ENCODE peak calls at places on chromosomes 12 and 14, in five cellular contexts. I, D, O, C and W are unnamed samples.

GRCh38 chr12:95077341-95077740 is 3.9 kb upstream of the NR2C1 start:
- DNase-seq in D (no peak), I (no peak), O (no peak), C (no peak), W (no peak)

GRCh38 chr14:51895425-51895824 is 35.0 kb downstream of the GNG2 start:
- DNase-seq in O (no peak), D (no peak), I (no peak), C (no peak), W (no peak)

GRCh38 chr12:53939141-53940108 is 794 bp downstream of the HOXC13 start:
- DNase-seq in C (no peak), D (no peak), O (no peak), I (no peak), W (no peak)

GRCh38 chr14:88829188-88829587 is 4.7 kb downstream of the TTC8 start:
- DNase-seq in D (no peak), C (no peak), O (no peak), I (no peak), W (no peak)

GRCh38 chr12:30874455-30875313 is 51.9 kb upstream of the TSPAN11 start:
- DNase-seq in C (no peak), O (no peak), I (no peak), D (no peak), W (no peak)

GRCh38 chr12:112121780-112122565 is 3.4 kb upstream of the TRAFD1 start:
- DNase-seq in D (no peak), O (no peak), C (no peak), I (no peak), W (no peak)

GRCh38 chr14:36818212-36818611 is 156.6 kb downstream of the PAX9 start:
- DNase-seq in O (no peak), C (no peak), I (no peak), D (no peak), W (no peak)

GRCh38 chr12:39839072-39839471 is 219.5 kb upstream of the ABCD2 start:
- DNase-seq in D (no peak), C (no peak), O (no peak), I (no peak), W (no peak)

GRCh38 chr12:13135336-13136178 is 32.1 kb upstream of the GSG1 start:
- DNase-seq in D (no peak), O (no peak), C (no peak), I (no peak), W (no peak)

GRCh38 chr14:33404054-33404453 is 465.4 kb downstream of the NPAS3 start:
- DNase-seq in O (no peak), I (no peak), D (no peak), C (no peak), W (no peak)

GRCh38 chr14:24443053-24443683 is 592 bp upstream of the SDR39U1 start:
- DNase-seq in D (no peak), C (no peak), I (no peak), O (no peak), W (no peak)

GRCh38 chr14:75046899-75047298 is 4.4 kb downstream of the MLH3 start:
- DNase-seq in C (no peak), D (no peak), I (no peak), O (no peak), W (no peak)

GRCh38 chr14:104547310-104547997 is 32.1 kb upstream of the C14orf180 start:
- DNase-seq in C (no peak), D (no peak), I (no peak), O (no peak), W (no peak)

GRCh38 chr12:26374934-26375333 is 179.6 kb downstream of the SSPN start:
- DNase-seq in I (no peak), O (no peak), C (no peak), D (no peak), W (no peak)

GRCh38 chr12:62588916-62589315 is 122.3 kb downstream of the MON2 start:
- DNase-seq in I (no peak), C (no peak), D (no peak), O (no peak), W (no peak)

GRCh38 chr12:68612675-68613074 is 2.0 kb downstream of the RAP1B start:
- DNase-seq in O (no peak), D (no peak), I (no peak), C (no peak), W (no peak)

GRCh38 chr14:34301107-34301734 is 160.8 kb downstream of the SPTSSA start:
- DNase-seq in D (no peak), C (no peak), O (no peak), I (no peak), W (no peak)

GRCh38 chr14:26765768-26766550 is 168.1 kb upstream of the NOVA1 start:
- DNase-seq in I (no peak), D (no peak), C (no peak), O (no peak), W (no peak)

GRCh38 chr14:65834812-65835211 is 422.3 kb downstream of the FUT8 start:
- DNase-seq in D (no peak), C (no peak), O (no peak), I (no peak), W (no peak)

GRCh38 chr12:129961111-129961510 is 57.3 kb upstream of the TMEM132D start:
- DNase-seq in O (peak), D (no peak), C (no peak), I (no peak), W (no peak)

GRCh38 chr12:52702338-52702737 is 986 bp downstream of the KRT77 start:
- DNase-seq in D (no peak), I (no peak), O (no peak), C (no peak), W (no peak)

GRCh38 chr12:95634622-95635621 is 83.6 kb upstream of the USP44 start:
- DNase-seq in C (no peak), I (no peak), O (no peak), D (no peak), W (no peak)

GRCh38 chr12:53492188-53492587 is 7.1 kb downstream of the MAP3K12 start:
- DNase-seq in O (no peak), D (no peak), I (no peak), C (no peak), W (no peak)

GRCh38 chr14:53190938-53191337 is 37.8 kb upstream of the DDHD1 start:
- DNase-seq in I (no peak), C (peak), O (no peak), D (no peak), W (no peak)

GRCh38 chr12:13436696-13437391 is 240.3 kb downstream of the EMP1 start:
- DNase-seq in C (no peak), O (no peak), D (no peak), I (no peak), W (no peak)

GRCh38 chr12:78018146-78018910 is 187.6 kb downstream of the NAV3 start:
- DNase-seq in O (no peak), C (no peak), D (no peak), I (no peak), W (no peak)

GRCh38 chr12:108745641-108746040 is 14.3 kb upstream of the CORO1C start:
- DNase-seq in I (no peak), O (no peak), C (no peak), D (no peak), W (no peak)

GRCh38 chr12:112584266-112584722 is 165.5 kb downstream of the PTPN11 start:
- DNase-seq in C (no peak), D (no peak), I (no peak), O (no peak), W (no peak)

GRCh38 chr12:131863711-131864396 is 30.6 kb upstream of the ULK1 start:
- DNase-seq in I (no peak), O (no peak), D (no peak), C (no peak), W (no peak)

GRCh38 chr12:96294831-96295230 is 100.7 kb downstream of the ELK3 start:
- DNase-seq in D (no peak), O (no peak), I (no peak), C (no peak), W (no peak)

GRCh38 chr14:77955816-77956796 is 156.2 kb downstream of the ADCK1 start:
- DNase-seq in I (no peak), D (no peak), O (no peak), C (no peak), W (no peak)

GRCh38 chr12:120996133-120996746 is 17.9 kb downstream of the HNF1A start:
- DNase-seq in O (no peak), I (no peak), C (no peak), D (no peak), W (no peak)

GRCh38 chr14:104860414-104860813 is 4.7 kb upstream of the CEP170B start:
- DNase-seq in C (no peak), O (no peak), I (no peak), D (no peak), W (no peak)